ENCODE peak calls at places on chromosomes 7 and 10, in six cellular contexts. One of them, this sample, is unnamed.

GRCh38 chr7:34991938-34992840 is 45.1 kb downstream of the DPY19L1 start:
- DNase-seq in H1: no peak
- DNase-seq in WTC11: no peak
- DNase-seq in K562: peak; percentile 54
- DNase-seq in endothelial cell of umbilical vein: peak; percentile 77
- DNase-seq in HepG2: no peak
- DNase-seq in this sample: peak; percentile 44

GRCh38 chr10:44962870-44963738 is 3.5 kb downstream of the RASSF4 start:
- DNase-seq in WTC11: peak; percentile 59
- DNase-seq in endothelial cell of umbilical vein: no peak
- DNase-seq in HepG2: peak; percentile 61
- DNase-seq in K562: no peak
- DNase-seq in H1: peak; percentile 60
- DNase-seq in this sample: no peak

GRCh38 chr10:104614245-104614831 is 26.8 kb upstream of the SORCS3 start:
- DNase-seq in HepG2: peak; percentile 17
- DNase-seq in H1: peak; percentile 82
- DNase-seq in WTC11: peak; percentile 66
- DNase-seq in K562: peak; percentile 48
- DNase-seq in endothelial cell of umbilical vein: no peak
- DNase-seq in this sample: peak; percentile 38

GRCh38 chr7:25303380-25304321 is 75.4 kb upstream of the NPVF start:
- DNase-seq in WTC11: peak; percentile 29
- DNase-seq in HepG2: no peak
- DNase-seq in H1: no peak
- DNase-seq in K562: no peak
- DNase-seq in endothelial cell of umbilical vein: peak; percentile 14
- DNase-seq in this sample: no peak

GRCh38 chr10:3071405-3072198 is 4.3 kb downstream of the PFKP start:
- DNase-seq in K562: peak; percentile 41
- DNase-seq in HepG2: no peak
- DNase-seq in endothelial cell of umbilical vein: peak; percentile 95
- DNase-seq in WTC11: no peak
- DNase-seq in H1: no peak
- DNase-seq in this sample: peak; percentile 85

GRCh38 chr7:40847921-40848320 is 713.1 kb downstream of the SUGCT start:
- DNase-seq in H1: no peak
- DNase-seq in endothelial cell of umbilical vein: no peak
- DNase-seq in WTC11: no peak
- DNase-seq in K562: no peak
- DNase-seq in HepG2: no peak
- DNase-seq in this sample: no peak

GRCh38 chr10:131909014-131909808 is 8.4 kb downstream of the PPP2R2D start:
- DNase-seq in K562: no peak
- DNase-seq in H1: no peak
- DNase-seq in HepG2: no peak
- DNase-seq in endothelial cell of umbilical vein: no peak
- DNase-seq in WTC11: no peak
- DNase-seq in this sample: no peak

GRCh38 chr10:132162021-132162531 is 24.7 kb upstream of the DPYSL4 start:
- DNase-seq in H1: no peak
- DNase-seq in endothelial cell of umbilical vein: no peak
- DNase-seq in WTC11: no peak
- DNase-seq in HepG2: no peak
- DNase-seq in K562: no peak
- DNase-seq in this sample: no peak

GRCh38 chr7:50359258-50359994 is 54.9 kb downstream of the IKZF1 start:
- DNase-seq in WTC11: no peak
- DNase-seq in HepG2: no peak
- DNase-seq in H1: no peak
- DNase-seq in endothelial cell of umbilical vein: no peak
- DNase-seq in K562: no peak
- DNase-seq in this sample: no peak

GRCh38 chr7:47586925-47587324 is 5.0 kb upstream of the TNS3 start:
- DNase-seq in HepG2: no peak
- DNase-seq in H1: no peak
- DNase-seq in endothelial cell of umbilical vein: no peak
- DNase-seq in K562: no peak
- DNase-seq in WTC11: peak; percentile 20
- DNase-seq in this sample: peak; percentile 75

GRCh38 chr7:148191391-148192076 is 399.0 kb upstream of the C7orf33 start:
- DNase-seq in WTC11: no peak
- DNase-seq in HepG2: no peak
- DNase-seq in endothelial cell of umbilical vein: no peak
- DNase-seq in H1: no peak
- DNase-seq in K562: peak; percentile 4
- DNase-seq in this sample: no peak

GRCh38 chr10:995559-995926 is 7.3 kb downstream of the GTPBP4 start:
- DNase-seq in K562: no peak
- DNase-seq in H1: no peak
- DNase-seq in WTC11: no peak
- DNase-seq in endothelial cell of umbilical vein: no peak
- DNase-seq in HepG2: no peak
- DNase-seq in this sample: no peak

GRCh38 chr10:122495406-122496340 is 34.3 kb downstream of the HTRA1 start:
- DNase-seq in K562: no peak
- DNase-seq in H1: no peak
- DNase-seq in endothelial cell of umbilical vein: peak; percentile 72
- DNase-seq in HepG2: no peak
- DNase-seq in WTC11: peak; percentile 30
- DNase-seq in this sample: no peak
- TF ChIP-seq JUN in K562: no peak
- TF ChIP-seq JUN in H1: no peak
- TF ChIP-seq JUN in endothelial cell of umbilical vein: no peak
- TF ChIP-seq JUN in HepG2: no peak
- TF ChIP-seq JUN in WTC11: no peak
- TF ChIP-seq JUN in this sample: no peak

GRCh38 chr10:91689731-91690168 is 56.9 kb upstream of the PPP1R3C start:
- DNase-seq in H1: no peak
- DNase-seq in K562: no peak
- DNase-seq in endothelial cell of umbilical vein: no peak
- DNase-seq in HepG2: no peak
- DNase-seq in WTC11: no peak
- DNase-seq in this sample: no peak
- TF ChIP-seq JUN in H1: no peak
- TF ChIP-seq JUN in K562: no peak
- TF ChIP-seq JUN in endothelial cell of umbilical vein: no peak
- TF ChIP-seq JUN in HepG2: no peak
- TF ChIP-seq JUN in WTC11: no peak
- TF ChIP-seq JUN in this sample: no peak

DNA sequence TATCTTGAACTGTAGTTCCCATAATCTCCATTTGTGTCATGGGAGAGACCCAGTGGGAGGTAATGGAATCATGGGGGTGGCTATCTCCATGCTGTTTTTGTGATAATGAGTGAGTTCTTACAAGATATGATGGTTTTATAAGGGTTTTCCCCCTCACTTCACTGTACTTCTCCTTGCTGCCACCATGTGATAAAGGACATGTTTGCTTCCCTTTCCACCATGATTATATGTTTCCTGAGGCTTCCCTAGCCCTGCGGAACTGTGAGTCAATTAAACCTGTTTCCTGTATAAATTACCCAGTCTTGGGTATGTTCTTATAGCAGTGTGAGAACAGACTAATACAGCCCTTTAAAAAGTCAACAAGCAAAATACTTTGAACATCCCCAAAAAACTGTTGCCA is 427.7 kb downstream of the HTR7 start:
- DNase-seq in endothelial cell of umbilical vein: peak; percentile 55
- DNase-seq in HepG2: no peak
- DNase-seq in H1: no peak
- DNase-seq in WTC11: no peak
- DNase-seq in K562: no peak
- DNase-seq in this sample: no peak
- TF ChIP-seq JUN in endothelial cell of umbilical vein: peak; percentile 20
- TF ChIP-seq JUN in HepG2: no peak
- TF ChIP-seq JUN in H1: no peak
- TF ChIP-seq JUN in WTC11: no peak
- TF ChIP-seq JUN in K562: no peak
- TF ChIP-seq JUN in this sample: no peak

GRCh38 chr7:140084972-140085371 is 22.2 kb upstream of the PARP12 start:
- DNase-seq in WTC11: no peak
- DNase-seq in H1: no peak
- DNase-seq in HepG2: no peak
- DNase-seq in endothelial cell of umbilical vein: peak; percentile 13
- DNase-seq in K562: peak; percentile 70
- DNase-seq in this sample: no peak
- TF ChIP-seq JUN in WTC11: no peak
- TF ChIP-seq JUN in H1: no peak
- TF ChIP-seq JUN in HepG2: no peak
- TF ChIP-seq JUN in endothelial cell of umbilical vein: no peak
- TF ChIP-seq JUN in K562: no peak
- TF ChIP-seq JUN in this sample: no peak

GRCh38 chr10:90929179-90929578 is 8.3 kb upstream of the ANKRD1 start:
- DNase-seq in H1: no peak
- DNase-seq in K562: no peak
- DNase-seq in WTC11: no peak
- DNase-seq in endothelial cell of umbilical vein: no peak
- DNase-seq in HepG2: no peak
- DNase-seq in this sample: no peak

GRCh38 chr10:90935581-90936292 is 14.8 kb upstream of the ANKRD1 start:
- DNase-seq in HepG2: no peak
- DNase-seq in endothelial cell of umbilical vein: peak; percentile 36
- DNase-seq in H1: no peak
- DNase-seq in K562: no peak
- DNase-seq in WTC11: no peak
- DNase-seq in this sample: no peak

GRCh38 chr10:90927293-90927692 is 6.4 kb upstream of the ANKRD1 start:
- DNase-seq in HepG2: no peak
- DNase-seq in endothelial cell of umbilical vein: no peak
- DNase-seq in H1: no peak
- DNase-seq in WTC11: no peak
- DNase-seq in K562: no peak
- DNase-seq in this sample: no peak

GRCh38 chr10:90930070-90930837 is 9.4 kb upstream of the ANKRD1 start:
- DNase-seq in H1: no peak
- DNase-seq in K562: no peak
- DNase-seq in HepG2: peak; percentile 86
- DNase-seq in endothelial cell of umbilical vein: peak; percentile 90
- DNase-seq in WTC11: no peak
- DNase-seq in this sample: peak; percentile 52

GRCh38 chr10:90930971-90931841 is 10.3 kb upstream of the ANKRD1 start:
- DNase-seq in WTC11: peak; percentile 52
- DNase-seq in H1: no peak
- DNase-seq in endothelial cell of umbilical vein: peak; percentile 92
- DNase-seq in HepG2: peak; percentile 96
- DNase-seq in K562: no peak
- DNase-seq in this sample: peak; percentile 54
- TF ChIP-seq JUN in WTC11: no peak
- TF ChIP-seq JUN in H1: no peak
- TF ChIP-seq JUN in endothelial cell of umbilical vein: peak; percentile 41
- TF ChIP-seq JUN in HepG2: peak; percentile 54
- TF ChIP-seq JUN in K562: no peak
- TF ChIP-seq JUN in this sample: no peak

GRCh38 chr10:61081331-61081730 is 137.3 kb upstream of the RHOBTB1 start:
- DNase-seq in K562: no peak
- DNase-seq in WTC11: no peak
- DNase-seq in HepG2: no peak
- DNase-seq in endothelial cell of umbilical vein: no peak
- DNase-seq in H1: no peak
- DNase-seq in this sample: no peak
- TF ChIP-seq JUN in K562: no peak
- TF ChIP-seq JUN in WTC11: no peak
- TF ChIP-seq JUN in HepG2: no peak
- TF ChIP-seq JUN in endothelial cell of umbilical vein: no peak
- TF ChIP-seq JUN in H1: no peak
- TF ChIP-seq JUN in this sample: no peak